ENCODE peak calls at places on chromosomes 12 and 14, in four cellular contexts. E is aorta, M is small intestine, X is endodermal cell. T is an unnamed sample.

GRCh38 chr12:14937689-14938088 is 648 bp downstream of the ERP27 start:
- DNase-seq in E (no peak), X (peak; percentile 79), M (no peak), T (no peak)

GRCh38 chr14:90815817-90816662 is at the start of gene TTC7B:
- DNase-seq in E (peak; percentile 86), X (peak; percentile 87), M (no peak), T (peak; percentile 43)

GRCh38 chr12:113086249-113087164 is 30.0 kb downstream of the DTX1 start:
- DNase-seq in E (no peak), M (peak; percentile 32), X (peak; percentile 73), T (peak; percentile 50)

GRCh38 chr14:84937044-84937443 is 592.9 kb upstream of the FLRT2 start:
- DNase-seq in E (no peak), X (no peak), M (no peak), T (no peak)

GRCh38 chr14:23437142-23438129 is 2.0 kb upstream of the MYH7 start:
- DNase-seq in X (peak; percentile 37), E (no peak), M (no peak), T (no peak)

GRCh38 chr12:129847063-129847462 is 56.8 kb downstream of the TMEM132D start:
- DNase-seq in E (no peak), M (no peak), X (no peak), T (no peak)

GRCh38 chr14:22314183-22314820 is 274.7 kb downstream of the DAD1 start:
- DNase-seq in M (peak; percentile 51), E (no peak), X (peak; percentile 62), T (no peak)

GRCh38 chr12:80490329-80490728 is 46.3 kb downstream of the PTPRQ start:
- DNase-seq in E (no peak), M (no peak), X (peak; percentile 78), T (no peak)

GRCh38 chr12:64781374-64782029 is 22.3 kb upstream of the GNS start:
- DNase-seq in E (no peak), X (no peak), M (peak; percentile 50), T (no peak)

GRCh38 chr12:39292125-39292630 is 150.7 kb downstream of the KIF21A start:
- DNase-seq in M (no peak), X (no peak), E (no peak), T (no peak)

GRCh38 chr14:93548102-93548843 is 117.5 kb downstream of the UNC79 start:
- DNase-seq in M (no peak), X (no peak), E (no peak), T (no peak)

GRCh38 chr12:30329281-30329680 is 366.4 kb downstream of the IPO8 start:
- DNase-seq in X (no peak), E (no peak), M (no peak), T (no peak)

GRCh38 chr14:49617846-49618519 is 2.4 kb downstream of the RPL36AL start:
- DNase-seq in E (no peak), X (no peak), M (no peak), T (no peak)

GRCh38 chr12:79546461-79547043 is 144.2 kb downstream of the PAWR start:
- DNase-seq in X (peak; percentile 57), M (no peak), E (no peak), T (no peak)

GRCh38 chr12:18546399-18546798 is 191.4 kb downstream of the PLCZ1 start:
- DNase-seq in E (no peak), X (no peak), M (no peak), T (no peak)

GRCh38 chr12:108468149-108468968 is 46.7 kb upstream of the FICD start:
- DNase-seq in E (no peak), M (peak; percentile 30), X (peak; percentile 79), T (no peak)

GRCh38 chr12:104012331-104012730 is 37.7 kb downstream of the GLT8D2 start:
- DNase-seq in X (no peak), E (no peak), M (no peak), T (no peak)

GRCh38 chr12:31362115-31362758 is 36.3 kb upstream of the SINHCAF start:
- DNase-seq in X (peak; percentile 89), E (no peak), M (peak; percentile 67), T (peak; percentile 58)

GRCh38 chr12:24226745-24227350 is 277.4 kb upstream of the SOX5 start:
- DNase-seq in M (no peak), X (peak; percentile 66), E (no peak), T (no peak)

GRCh38 chr12:5243014-5243413 is 188.9 kb upstream of the NTF3 start:
- DNase-seq in E (no peak), X (no peak), M (no peak), T (no peak)

GRCh38 chr12:124636138-124636968 is 68.9 kb upstream of the NCOR2 start:
- DNase-seq in X (peak; percentile 71), E (no peak), M (peak; percentile 74), T (peak; percentile 69)

GRCh38 chr12:100404769-100405407 is 48.0 kb downstream of the SLC17A8 start:
- DNase-seq in E (no peak), M (no peak), X (peak; percentile 96), T (peak; percentile 26)

GRCh38 chr12:462936-463705 is 3.4 kb downstream of the B4GALNT3 start:
- DNase-seq in E (no peak), X (peak; percentile 64), M (no peak), T (peak; percentile 69)

GRCh38 chr14:100069161-100069800 is 4.1 kb downstream of the EVL start:
- DNase-seq in X (no peak), M (no peak), E (no peak), T (no peak)

GRCh38 chr14:93045211-93045674 is 70.5 kb downstream of the ITPK1 start:
- DNase-seq in X (peak; percentile 89), M (peak; percentile 82), E (no peak), T (no peak)

GRCh38 chr14:92492261-92492660 is 21.3 kb upstream of the RIN3 start:
- DNase-seq in M (no peak), X (no peak), E (no peak), T (no peak)

GRCh38 chr14:81464253-81465001 is 64.3 kb upstream of the STON2 start:
- DNase-seq in M (peak; percentile 71), E (no peak), X (peak; percentile 84), T (peak; percentile 54)

GRCh38 chr14:77139540-77140342 is 1.9 kb downstream of the ZDHHC22 start:
- DNase-seq in E (no peak), X (peak; percentile 95), M (peak; percentile 6), T (peak; percentile 22)

GRCh38 chr12:100539209-100539608 is 34.3 kb upstream of the GAS2L3 start:
- DNase-seq in E (no peak), X (peak; percentile 90), M (no peak), T (no peak)

GRCh38 chr14:78673845-78674244 is 503.7 kb downstream of the NRXN3 start:
- DNase-seq in E (no peak), X (peak; percentile 50), M (no peak), T (no peak)

GRCh38 chr12:79858518-79858917 is 76.4 kb downstream of the PPP1R12A start:
- DNase-seq in X (no peak), M (no peak), E (no peak), T (no peak)

GRCh38 chr12:108511633-108512540 is 3.2 kb upstream of the FICD start:
- DNase-seq in X (peak; percentile 95), E (peak; percentile 85), M (peak; percentile 67), T (peak; percentile 75)

GRCh38 chr14:25048170-25049126 is 1.5 kb downstream of the STXBP6 start:
- DNase-seq in E (no peak), X (peak; percentile 47), M (peak; percentile 66), T (peak; percentile 25)

GRCh38 chr14:77965919-77966435 is 166.1 kb downstream of the ADCK1 start:
- DNase-seq in M (no peak), X (peak; percentile 78), E (no peak), T (no peak)

GRCh38 chr12:13222076-13222475 is 25.6 kb downstream of the EMP1 start:
- DNase-seq in M (peak; percentile 99), E (no peak), X (peak; percentile 48), T (peak; percentile 83)

DNA sequence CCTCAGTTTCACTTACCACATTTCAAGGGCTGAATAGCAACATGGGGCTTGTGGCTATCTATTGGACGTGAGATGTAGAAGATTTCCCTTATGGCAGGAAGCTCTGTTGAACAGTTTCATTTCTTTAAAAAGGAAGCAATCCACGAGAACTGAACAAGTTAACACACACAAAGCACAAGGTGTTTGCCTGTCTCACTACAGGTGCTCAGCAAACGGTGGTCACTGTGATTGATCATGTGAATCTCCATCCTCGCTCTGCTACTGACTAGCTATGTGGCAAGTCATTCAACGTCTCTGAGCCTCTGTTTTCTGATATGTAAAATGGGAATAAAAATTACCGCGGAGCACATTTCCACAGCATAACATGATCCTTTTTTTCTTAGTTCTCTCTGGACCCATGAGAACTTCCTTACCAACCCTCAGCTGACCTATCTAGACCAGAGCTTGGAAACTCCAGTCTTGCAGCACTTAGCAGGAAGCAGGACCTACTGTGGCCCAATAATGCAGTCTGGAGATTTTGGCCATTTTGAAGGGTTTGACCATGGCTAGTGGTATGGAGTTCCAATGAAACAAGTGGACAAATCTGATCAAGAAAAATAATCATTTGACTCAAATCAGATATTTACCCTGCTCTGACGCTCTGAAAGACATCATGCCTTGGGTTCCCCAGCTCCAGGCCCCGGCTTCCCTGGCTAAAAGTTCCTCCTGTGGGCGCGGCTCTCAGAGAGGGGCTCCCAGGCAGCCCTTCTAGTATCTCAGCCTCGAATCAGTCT is 278.8 kb downstream of the ZFP36L1 start:
- DNase-seq in X (no peak), M (no peak), E (peak; percentile 62), T (no peak)
- H3K4me1 ChIP-seq in X (no peaks in the 10 kb centered on the region), M (no peaks in the 10 kb centered on the region), E (no peaks in the 10 kb centered on the region), T (peaks cover 61% of the 10 kb centered on the region)

GRCh38 chr12:1882405-1882804 is 36.0 kb downstream of the CACNA2D4 start:
- DNase-seq in E (no peak), M (no peak), X (no peak), T (no peak)
- H3K27me3 ChIP-seq in E (no peaks in the 10 kb centered on the region), M (no peaks in the 10 kb centered on the region), X (no peaks in the 10 kb centered on the region), T (no peaks in the 10 kb centered on the region)

GRCh38 chr12:70248916-70249315 is 5.7 kb downstream of the CNOT2 start:
- DNase-seq in X (no peak), E (no peak), M (no peak), T (no peak)

GRCh38 chr12:70243510-70244331 is 488 bp downstream of the CNOT2 start:
- DNase-seq in X (peak; percentile 82), M (peak; percentile 63), E (peak; percentile 92), T (peak; percentile 70)

GRCh38 chr12:70245458-70245857 is 2.2 kb downstream of the CNOT2 start:
- DNase-seq in X (no peak), M (no peak), E (no peak), T (no peak)

GRCh38 chr12:70247653-70248199 is 4.5 kb downstream of the CNOT2 start:
- DNase-seq in X (no peak), E (no peak), M (no peak), T (no peak)

GRCh38 chr12:70246580-70246979 is 3.3 kb downstream of the CNOT2 start:
- DNase-seq in X (no peak), M (no peak), E (no peak), T (no peak)
- H3K4me1 ChIP-seq in X (peaks cover 7% of the 10 kb centered on the region), M (no peaks in the 10 kb centered on the region), E (peaks cover 7% of the 10 kb centered on the region), T (peaks cover 51% of the 10 kb centered on the region)

DNA sequence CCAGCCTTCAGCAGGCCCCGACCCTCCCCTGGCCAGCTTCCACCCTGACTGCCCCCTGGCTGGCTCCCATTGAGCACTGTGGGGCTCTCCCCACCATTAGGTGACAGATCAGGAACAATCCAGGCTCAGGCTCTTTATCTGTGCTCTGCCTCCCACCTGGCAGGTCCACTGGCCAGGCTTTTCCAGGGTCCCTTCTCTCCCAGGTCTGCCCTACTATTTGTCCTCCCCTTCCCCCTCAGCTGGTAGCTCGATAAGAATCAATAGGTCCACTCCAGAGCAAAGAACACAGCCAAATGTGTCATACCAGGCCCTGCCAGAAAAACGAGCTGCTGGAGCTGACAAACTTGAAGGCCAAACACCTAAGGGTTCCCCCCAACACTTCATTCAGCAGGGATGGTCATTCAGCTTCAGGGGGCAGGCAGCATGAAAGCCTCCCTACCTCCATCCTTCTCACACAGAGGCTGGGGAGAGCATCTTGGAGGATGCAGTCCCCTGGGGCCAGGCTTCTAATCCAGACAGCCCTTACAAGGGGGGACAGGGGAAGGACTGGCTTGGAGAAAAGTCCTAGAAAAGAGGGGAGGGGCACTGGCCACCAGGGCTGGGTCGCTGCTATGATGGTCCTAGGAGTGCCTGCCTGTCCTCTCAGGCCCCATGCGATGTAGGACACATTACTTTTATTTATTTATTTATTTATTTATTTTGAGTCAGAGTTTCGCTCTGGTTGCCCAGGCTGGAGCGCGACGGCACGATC is 1.9 kb upstream of the KRT18 start:
- DNase-seq in X (peak; percentile 81), M (no peak), E (no peak), T (no peak)
- H3K27me3 ChIP-seq in X (no peaks in the 10 kb centered on the region), M (no peaks in the 10 kb centered on the region), E (no peaks in the 10 kb centered on the region), T (no peaks in the 10 kb centered on the region)